ENCODE peak calls at places on chromosomes 1 and 21, in five cellular contexts. V is IMR-90, U is uterus, B is thyroid gland, K is heart left ventricle. Y is an unnamed sample.

GRCh38 chr21:45972353-45972715 is 9.2 kb upstream of the COL6A1 start:
- DNase-seq in B (no peak), K (peak; percentile 49), U (no peak), V (no peak), Y (no peak)

GRCh38 chr1:53590581-53591515 is 131.6 kb downstream of the DMRTB1 start:
- DNase-seq in V (no peak), U (peak; percentile 61), B (no peak), K (no peak), Y (peak; percentile 56)

GRCh38 chr1:10122926-10123325 is 87.4 kb upstream of the KIF1B start:
- DNase-seq in B (no peak), V (peak; percentile 85), K (no peak), U (peak; percentile 31), Y (no peak)

GRCh38 chr21:44618909-44619308 is 7.0 kb downstream of the KRTAP10-8 start:
- DNase-seq in V (no peak), K (no peak), B (no peak), U (no peak), Y (no peak)

GRCh38 chr1:204074274-204075115 is 1.6 kb downstream of the SOX13 start:
- DNase-seq in V (peak; percentile 52), K (peak; percentile 80), U (peak; percentile 88), B (peak; percentile 82), Y (peak; percentile 41)

GRCh38 chr1:185373813-185374524 is 56.9 kb upstream of the IVNS1ABP start:
- DNase-seq in U (no peak), K (peak; percentile 25), B (no peak), V (peak; percentile 36), Y (no peak)

GRCh38 chr1:51506537-51506936 is 12.5 kb downstream of the EPS15 start:
- DNase-seq in U (peak; percentile 32), V (peak; percentile 81), B (no peak), K (no peak), Y (no peak)

GRCh38 chr1:12712929-12713328 is 3.0 kb upstream of the AADACL3 start:
- DNase-seq in V (no peak), U (no peak), B (no peak), K (no peak), Y (no peak)

GRCh38 chr1:234955107-234955731 is 173.4 kb downstream of the TOMM20 start:
- DNase-seq in V (peak; percentile 59), U (peak; percentile 62), B (peak; percentile 65), K (peak; percentile 81), Y (peak; percentile 59)

GRCh38 chr1:207454046-207454964 is at the start of gene CR2:
- DNase-seq in K (peak; percentile 16), V (no peak), B (peak; percentile 74), U (peak; percentile 13), Y (no peak)

GRCh38 chr1:203171341-203172183 is 4.1 kb downstream of the MYBPH start:
- DNase-seq in V (no peak), K (no peak), B (no peak), U (no peak), Y (no peak)

GRCh38 chr1:94616503-94616902 is 74.9 kb upstream of the F3 start:
- DNase-seq in K (no peak), B (no peak), U (no peak), V (no peak), Y (no peak)

GRCh38 chr1:155880251-155880650 is 20.9 kb downstream of the SYT11 start:
- DNase-seq in K (no peak), U (no peak), V (no peak), B (no peak), Y (no peak)

GRCh38 chr1:94580367-94581115 is 39.0 kb upstream of the F3 start:
- DNase-seq in K (no peak), B (no peak), V (peak; percentile 45), U (no peak), Y (no peak)

DNA sequence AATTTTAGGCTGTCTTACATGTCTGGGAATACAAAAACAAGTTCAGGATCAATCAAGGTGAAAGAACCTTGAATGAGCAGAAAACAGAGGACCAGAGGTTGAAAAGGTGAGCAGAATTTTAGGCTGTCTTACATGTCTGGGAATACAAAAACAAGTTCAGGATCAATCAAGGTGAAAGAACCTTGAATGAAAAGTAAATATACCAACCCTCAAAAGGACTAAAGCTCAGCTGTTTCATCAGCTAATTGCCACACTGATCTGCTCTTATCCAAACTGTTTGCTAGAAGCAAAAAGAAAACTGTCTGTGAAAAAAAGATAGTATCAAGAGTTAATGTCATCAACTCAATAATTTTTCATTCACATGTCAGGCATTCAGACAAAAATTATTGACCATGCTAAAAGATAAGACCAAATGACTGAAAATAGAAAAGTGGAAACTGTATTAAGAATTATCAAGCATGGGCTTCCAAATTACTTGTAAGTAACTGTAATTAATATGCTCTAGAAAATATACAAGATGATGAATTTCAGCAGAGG is 69.2 kb downstream of the LTN1 start:
- DNase-seq in V (no peak), B (no peak), U (no peak), K (no peak), Y (no peak)
- H3K4me3 ChIP-seq in V (no peak overlapping the region), B (no peak overlapping the region), U (no peak overlapping the region), K (no peak overlapping the region), Y (no peak overlapping the region)

GRCh38 chr1:24140741-24141181 is 2.2 kb downstream of the IL22RA1 start:
- DNase-seq in U (no peak), K (no peak), V (no peak), B (no peak), Y (no peak)
- TF ChIP-seq POLR2A in U (no peak), K (no peak), V (no peak), B (no peak), Y (no peak)

GRCh38 chr1:147641695-147642592 is 28.4 kb downstream of the ACP6 start:
- DNase-seq in V (peak; percentile 42), K (no peak), U (peak; percentile 46), B (peak; percentile 31), Y (peak; percentile 41)

GRCh38 chr1:147643974-147644373 is 26.4 kb downstream of the ACP6 start:
- DNase-seq in K (no peak), U (no peak), V (no peak), B (no peak), Y (no peak)

GRCh38 chr1:147636314-147636713 is 34.0 kb downstream of the ACP6 start:
- DNase-seq in V (no peak), K (no peak), B (no peak), U (no peak), Y (no peak)

GRCh38 chr1:147641291-147641690 is 29.0 kb downstream of the ACP6 start:
- DNase-seq in U (no peak), K (no peak), V (no peak), B (no peak), Y (no peak)

GRCh38 chr1:147640553-147641165 is 29.7 kb downstream of the ACP6 start:
- DNase-seq in K (peak; percentile 63), U (peak; percentile 54), B (peak; percentile 78), V (peak; percentile 84), Y (peak; percentile 46)
- TF ChIP-seq CTCF in K (peak; percentile 71), U (peak; percentile 61), B (peak; percentile 78), V (peak; percentile 94), Y (peak; percentile 16)

GRCh38 chr1:32151319-32151787 is 28.1 kb upstream of the TXLNA start:
- DNase-seq in V (peak; percentile 90), K (no peak), B (no peak), U (no peak), Y (no peak)
- H3K4me3 ChIP-seq in V (no peak overlapping the region), K (no peak overlapping the region), B (no peak overlapping the region), U (no peak overlapping the region), Y (no peak overlapping the region)

DNA sequence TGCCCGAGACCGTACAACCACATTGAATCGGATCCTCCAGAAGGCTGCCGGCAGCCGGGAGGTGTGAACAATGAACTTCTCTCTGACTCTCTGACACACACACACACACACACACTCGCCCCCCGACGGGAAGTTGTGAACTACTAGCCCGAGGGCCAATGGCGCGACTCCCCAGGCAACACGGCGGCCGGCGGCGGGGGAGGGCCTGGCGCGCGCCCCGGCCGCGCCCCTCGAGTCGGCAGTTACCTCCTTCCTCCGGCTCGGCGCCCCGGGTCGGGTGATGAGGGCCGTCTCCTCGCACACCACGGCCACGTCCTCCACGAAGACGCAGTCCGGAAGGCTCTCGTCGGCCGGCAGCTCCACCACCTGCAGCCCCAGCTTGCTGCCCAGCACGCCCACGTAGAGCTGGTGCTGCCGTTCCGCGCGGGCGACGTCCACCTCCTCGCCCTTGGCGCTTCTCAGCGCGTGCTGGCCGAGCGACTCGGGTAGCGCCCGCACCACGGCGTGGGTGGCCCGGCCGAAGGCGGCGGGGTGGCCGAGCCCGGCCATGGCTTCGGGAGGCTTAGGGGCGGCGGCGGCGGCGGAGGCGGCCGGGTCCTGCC is 361 bp downstream of the DDAH1 start:
- DNase-seq in B (peak; percentile 75), U (peak; percentile 68), K (peak; percentile 81), V (peak; percentile 73), Y (peak; percentile 94)
- TF ChIP-seq POLR2A in B (peak; percentile 68), U (no peak), K (no peak), V (peak; percentile 47), Y (no peak)